ENCODE peak calls at places on chromosomes 11 and 22, in ten cellular contexts. O, I, M, J, A, G, E, L, H and Z are unnamed samples. For H3K4me1, the result is how much of the 10 kb centered on the place peaks cover.

GRCh38 chr11:77361184-77361583 is 59.7 kb upstream of the GDPD4 start:
- ATAC-seq in O (no peak), I (no peak), M (no peak), J (no peak), A (no peak), G (no peak), E (no peak), L (no peak), H (no peak), Z (no peak)

GRCh38 chr11:102168483-102168882 is 58.2 kb downstream of the YAP1 start:
- ATAC-seq in O (no peak), I (peak), M (no peak), J (no peak), A (no peak), G (no peak), E (no peak), L (peak), H (peak), Z (no peak)

GRCh38 chr11:77379253-77379652 is 77.8 kb upstream of the GDPD4 start:
- ATAC-seq in O (no peak), I (no peak), M (no peak), J (no peak), A (no peak), G (peak), E (peak), L (no peak), H (no peak), Z (no peak)

GRCh38 chr11:35235498-35235897 is 96.5 kb downstream of the CD44 start:
- ATAC-seq in O (no peak), I (no peak), M (no peak), J (no peak), A (peak), G (no peak), E (no peak), L (no peak), H (no peak), Z (no peak)

GRCh38 chr22:17952273-17952801 is 72.0 kb downstream of the MICAL3 start:
- ATAC-seq in O (no peak), I (no peak), M (no peak), J (no peak), A (no peak), G (no peak), E (no peak), L (peak), H (no peak), Z (no peak)

GRCh38 chr22:21064917-21065864 is 19.4 kb downstream of the LRRC74B start:
- ATAC-seq in O (no peak), I (no peak), M (no peak), J (no peak), A (no peak), G (no peak), E (no peak), L (no peak), H (no peak), Z (no peak)

GRCh38 chr11:133934599-133935550 is 21.9 kb downstream of the IGSF9B start:
- ATAC-seq in O (no peak), I (peak), M (peak), J (no peak), A (no peak), G (no peak), E (peak), L (peak), H (peak), Z (peak)

GRCh38 chr11:103648670-103649400 is 387.6 kb upstream of the DDI1 start:
- ATAC-seq in O (no peak), I (no peak), M (no peak), J (no peak), A (no peak), G (no peak), E (no peak), L (no peak), H (no peak), Z (no peak)

GRCh38 chr11:134418119-134418840 is 6.2 kb upstream of the B3GAT1 start:
- ATAC-seq in O (no peak), I (no peak), M (no peak), J (no peak), A (no peak), G (no peak), E (peak), L (no peak), H (no peak), Z (no peak)

GRCh38 chr22:22058649-22059475 is 76.3 kb upstream of the TOP3B start:
- ATAC-seq in O (no peak), I (no peak), M (no peak), J (no peak), A (no peak), G (no peak), E (no peak), L (no peak), H (no peak), Z (no peak)

GRCh38 chr11:78061088-78061920 is 2.4 kb upstream of the THRSP start:
- ATAC-seq in O (peak), I (peak), M (peak), J (peak), A (no peak), G (peak), E (peak), L (no peak), H (peak), Z (no peak)

GRCh38 chr11:130278151-130278550 is 36.6 kb downstream of the ZBTB44 start:
- ATAC-seq in O (no peak), I (no peak), M (no peak), J (no peak), A (no peak), G (no peak), E (no peak), L (no peak), H (no peak), Z (no peak)

GRCh38 chr11:72723508-72723907 is 28.7 kb downstream of the ARAP1 start:
- ATAC-seq in O (no peak), I (peak), M (no peak), J (no peak), A (no peak), G (no peak), E (no peak), L (no peak), H (peak), Z (no peak)

GRCh38 chr11:72379384-72380131 is 54.8 kb downstream of the CLPB start:
- ATAC-seq in O (no peak), I (peak), M (no peak), J (peak), A (no peak), G (no peak), E (no peak), L (no peak), H (peak), Z (no peak)

GRCh38 chr11:107928767-107929507 is 689 bp downstream of the RAB39A start:
- ATAC-seq in O (peak), I (peak), M (peak), J (peak), A (no peak), G (peak), E (no peak), L (no peak), H (peak), Z (peak)

GRCh38 chr11:65419773-65420481 is 2.7 kb upstream of the NEAT1 start:
- ATAC-seq in O (peak), I (peak), M (peak), J (peak), A (no peak), G (no peak), E (peak), L (peak), H (peak), Z (peak)

GRCh38 chr11:65489061-65489705 is 9.7 kb upstream of the MALAT1 start:
- ATAC-seq in O (no peak), I (peak), M (no peak), J (peak), A (no peak), G (peak), E (peak), L (no peak), H (no peak), Z (peak)

GRCh38 chr11:20357150-20357549 is 6.4 kb upstream of the HTATIP2 start:
- ATAC-seq in O (no peak), I (no peak), M (no peak), J (no peak), A (no peak), G (no peak), E (no peak), L (no peak), H (no peak), Z (no peak)

GRCh38 chr11:123233978-123234340 is 38.9 kb upstream of the CLMP start:
- ATAC-seq in O (no peak), I (no peak), M (no peak), J (no peak), A (no peak), G (no peak), E (no peak), L (no peak), H (no peak), Z (no peak)

GRCh38 chr11:70699294-70700221 is 301.2 kb downstream of the CTTN start:
- ATAC-seq in O (no peak), I (no peak), M (no peak), J (no peak), A (no peak), G (peak), E (peak), L (peak), H (no peak), Z (no peak)

GRCh38 chr11:116454020-116454645 is 318.7 kb downstream of the BUD13 start:
- ATAC-seq in O (no peak), I (peak), M (peak), J (peak), A (no peak), G (peak), E (peak), L (peak), H (peak), Z (no peak)

GRCh38 chr22:35615156-35615555 is 2.0 kb downstream of the MB start:
- ATAC-seq in O (no peak), I (no peak), M (no peak), J (peak), A (no peak), G (no peak), E (no peak), L (no peak), H (no peak), Z (peak)

GRCh38 chr22:35616043-35616442 is 1.1 kb downstream of the MB start:
- ATAC-seq in O (no peak), I (no peak), M (no peak), J (no peak), A (no peak), G (no peak), E (no peak), L (no peak), H (no peak), Z (no peak)

GRCh38 chr22:35612903-35613302 is 4.2 kb downstream of the MB start:
- ATAC-seq in O (no peak), I (no peak), M (no peak), J (peak), A (no peak), G (no peak), E (peak), L (no peak), H (no peak), Z (no peak)

GRCh38 chr22:35611891-35612576 is 5.1 kb downstream of the MB start:
- ATAC-seq in O (no peak), I (no peak), M (peak), J (peak), A (no peak), G (no peak), E (peak), L (no peak), H (peak), Z (peak)

DNA sequence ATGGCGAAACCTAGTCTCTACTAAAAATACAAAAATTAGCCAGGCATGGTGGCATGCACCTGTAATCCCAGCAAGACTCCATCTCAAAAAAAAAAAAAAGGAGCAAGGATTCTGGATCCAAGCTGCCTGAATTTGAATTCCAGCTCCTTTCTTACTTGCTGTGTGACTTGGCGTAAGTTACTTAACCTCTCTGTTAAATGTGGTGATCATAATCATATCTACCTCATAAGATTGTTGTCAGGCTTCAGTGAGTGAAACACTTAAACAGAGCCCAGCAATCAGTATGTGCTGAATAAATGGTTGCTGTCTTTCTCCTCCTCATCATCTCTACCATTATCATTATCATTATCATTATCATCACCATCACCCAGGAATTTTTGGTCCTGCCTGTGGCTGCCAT is 2.7 kb downstream of the MB start:
- ATAC-seq in O (no peak), I (no peak), M (no peak), J (no peak), A (no peak), G (no peak), E (no peak), L (no peak), H (no peak), Z (no peak)
- H3K4me1 ChIP-seq in O (under half), I (under half), M (under half), J (under half), A (under half), G (under half), E (half or more), L (under half), H (under half), Z (under half)

DNA sequence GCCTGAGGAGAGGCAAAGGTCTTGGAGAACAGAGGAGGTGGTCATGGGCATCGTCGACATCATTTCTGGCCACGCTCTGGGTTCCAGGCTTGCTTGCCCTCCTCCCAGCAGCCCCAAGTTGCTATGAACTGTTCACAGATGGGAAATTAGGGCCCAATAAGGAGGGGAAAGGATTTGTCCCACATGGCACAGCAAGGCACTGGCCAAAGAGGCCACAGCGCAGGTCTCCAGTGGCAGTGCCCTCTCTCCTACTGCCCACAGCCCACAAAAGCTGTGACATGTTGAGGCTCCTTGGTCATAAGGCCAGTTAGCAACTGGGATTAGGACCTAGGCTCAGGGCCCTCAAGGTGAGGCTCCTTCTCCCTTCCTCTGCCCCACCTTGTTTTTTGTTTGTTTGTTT is 1.6 kb upstream of the PEX16 start:
- ATAC-seq in O (no peak), I (no peak), M (no peak), J (no peak), A (no peak), G (no peak), E (no peak), L (no peak), H (no peak), Z (no peak)
- H3K4me1 ChIP-seq in O (under half), I (under half), M (under half), J (under half), A (under half), G (under half), E (under half), L (under half), H (half or more), Z (under half)

DNA sequence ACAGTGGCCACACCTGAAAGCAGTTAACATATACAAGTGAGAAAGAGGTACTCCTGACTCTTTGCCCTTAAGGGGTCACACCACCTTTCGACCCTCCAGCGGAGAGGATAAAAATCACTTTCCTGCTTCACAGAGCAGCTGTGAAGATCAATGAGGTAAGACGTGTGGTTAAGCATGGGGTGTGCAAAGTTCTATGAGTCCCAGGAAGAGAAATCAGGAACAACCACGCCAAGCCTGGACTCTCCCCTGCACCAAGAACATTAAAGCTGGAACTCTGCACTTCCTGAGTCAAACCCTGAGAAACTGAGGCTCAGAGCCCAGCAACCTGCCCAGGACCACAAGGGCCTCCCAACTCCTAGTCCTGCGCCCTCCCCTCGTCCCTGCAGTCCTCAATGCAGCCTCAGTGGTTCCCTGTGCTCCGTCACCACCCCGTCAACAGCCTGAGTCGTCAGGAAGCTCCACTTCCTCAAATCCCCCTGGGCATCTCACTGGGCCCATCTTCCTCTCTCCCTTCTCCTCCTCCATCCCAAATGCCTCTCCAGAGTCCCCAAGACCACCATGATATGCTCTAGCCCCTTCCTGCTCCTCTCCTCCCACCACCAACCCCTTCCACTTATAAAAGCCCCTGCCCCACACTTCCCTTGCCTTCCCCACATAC is 17.7 kb downstream of the TNKS1BP1 start:
- ATAC-seq in O (no peak), I (no peak), M (no peak), J (no peak), A (no peak), G (no peak), E (no peak), L (no peak), H (no peak), Z (no peak)
- H3K4me1 ChIP-seq in O (under half), I (half or more), M (under half), J (half or more), A (under half), G (half or more), E (half or more), L (under half), H (half or more), Z (under half)

DNA sequence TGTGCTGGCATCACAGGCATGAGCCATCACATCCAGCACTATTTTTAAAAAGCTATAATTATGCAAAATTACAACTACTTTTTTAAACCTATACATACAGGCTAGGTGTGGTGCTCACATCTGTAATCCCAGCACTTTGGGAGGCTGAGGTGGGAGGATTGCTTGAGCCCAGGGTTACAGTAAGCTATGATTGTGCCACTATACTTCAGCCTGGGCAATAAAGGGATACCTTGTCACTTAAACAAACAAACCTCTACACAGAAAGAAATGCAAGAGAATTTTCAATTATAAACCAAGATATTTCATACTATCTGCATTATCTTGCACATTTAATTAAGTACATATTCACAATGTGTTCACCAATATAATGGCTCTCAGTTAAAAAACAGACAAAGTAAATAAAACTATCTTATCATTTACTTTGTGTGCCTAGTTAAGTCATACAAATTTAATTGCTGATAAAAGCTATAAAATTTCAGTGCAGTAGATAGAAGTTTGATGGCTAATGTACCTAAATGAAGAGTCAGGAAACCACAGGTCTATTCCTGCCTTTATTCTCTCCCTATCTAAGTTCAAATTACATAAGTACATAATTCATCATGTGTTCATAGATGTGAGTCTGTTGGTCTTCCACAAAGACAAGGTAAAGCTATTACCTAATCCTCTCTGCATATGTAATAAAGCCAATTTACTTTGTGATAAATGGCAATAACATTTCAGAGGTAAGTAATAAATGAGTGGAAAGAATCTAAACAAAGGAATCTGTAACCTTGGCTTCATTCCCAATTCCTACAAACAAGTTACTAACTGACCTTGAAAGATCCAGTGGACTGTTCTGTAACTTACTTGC is 9.0 kb upstream of the RDX start:
- ATAC-seq in O (no peak), I (peak), M (peak), J (no peak), A (no peak), G (peak), E (no peak), L (peak), H (no peak), Z (no peak)
- H3K4me1 ChIP-seq in O (under half), I (under half), M (under half), J (under half), A (under half), G (half or more), E (under half), L (under half), H (under half), Z (under half)

GRCh38 chr22:24305260-24305692 is 34.6 kb downstream of the SPECC1L start:
- ATAC-seq in O (no peak), I (no peak), M (no peak), J (no peak), A (peak), G (no peak), E (no peak), L (no peak), H (no peak), Z (no peak)

GRCh38 chr22:24303007-24303406 is 32.4 kb downstream of the SPECC1L start:
- ATAC-seq in O (peak), I (peak), M (peak), J (peak), A (no peak), G (no peak), E (no peak), L (no peak), H (peak), Z (peak)

GRCh38 chr22:24304067-24304675 is 33.5 kb downstream of the SPECC1L start:
- ATAC-seq in O (no peak), I (peak), M (peak), J (no peak), A (no peak), G (no peak), E (no peak), L (no peak), H (peak), Z (no peak)

DNA sequence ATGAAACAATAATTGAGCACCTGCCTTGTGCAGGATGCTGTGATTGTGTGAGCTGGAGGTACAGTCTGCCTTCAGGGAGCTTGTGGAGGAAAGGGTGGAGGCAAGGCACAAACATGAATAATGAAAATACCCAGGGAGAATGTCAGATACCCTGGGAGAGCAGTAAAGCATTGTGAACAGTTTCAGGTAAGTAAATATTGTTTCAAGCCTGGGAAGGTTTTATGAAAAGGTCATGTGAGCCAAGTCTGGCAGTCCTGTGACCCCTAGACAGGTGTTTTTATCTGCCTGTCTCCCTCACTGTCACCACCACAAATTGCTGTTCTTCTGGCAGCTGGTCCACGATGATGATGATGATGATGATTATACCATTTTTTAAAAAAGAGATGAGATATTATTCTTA is 32.0 kb downstream of the SPECC1L start:
- ATAC-seq in O (no peak), I (no peak), M (peak), J (no peak), A (no peak), G (no peak), E (peak), L (no peak), H (no peak), Z (no peak)
- H3K4me1 ChIP-seq in O (under half), I (under half), M (under half), J (under half), A (under half), G (under half), E (under half), L (under half), H (half or more), Z (under half)